ENCODE peak calls at places on chromosomes 6 and 20, in seven cellular contexts. H, I, G, F, E, J and Z are unnamed samples.
A peak's percentile ranks its signal among the peaks of the same experiment; 100 is the strongest.

GRCh38 chr6:11414564-11414963 is 123.0 kb upstream of the TMEM170B start:
- DNase-seq in H (no peak), I (no peak), G (no peak), F (peak; percentile 57), E (peak; percentile 78), J (peak; percentile 72), Z (no peak)

GRCh38 chr6:155142163-155142901 is 121.5 kb upstream of the CLDN20 start:
- DNase-seq in H (no peak), I (no peak), G (no peak), F (no peak), E (no peak), J (no peak), Z (no peak)

GRCh38 chr6:82589509-82590206 is 226.0 kb downstream of the TPBG start:
- DNase-seq in H (peak; percentile 23), I (peak; percentile 26), G (peak; percentile 52), F (peak; percentile 70), E (peak; percentile 3), J (peak; percentile 60), Z (peak; percentile 10)

GRCh38 chr6:90406957-90407356 is 110.3 kb upstream of the BACH2 start:
- DNase-seq in H (no peak), I (no peak), G (no peak), F (no peak), E (no peak), J (no peak), Z (no peak)

GRCh38 chr6:14711704-14712397 is 534.0 kb upstream of the JARID2 start:
- DNase-seq in H (no peak), I (no peak), G (no peak), F (no peak), E (no peak), J (no peak), Z (no peak)

GRCh38 chr6:90541221-90541620 is 45.7 kb downstream of the MAP3K7 start:
- DNase-seq in H (no peak), I (no peak), G (no peak), F (no peak), E (no peak), J (no peak), Z (no peak)

GRCh38 chr20:12180107-12180661 is 262.5 kb downstream of the BTBD3 start:
- DNase-seq in H (no peak), I (no peak), G (no peak), F (no peak), E (no peak), J (no peak), Z (no peak)

GRCh38 chr20:53081916-53082863 is 110.0 kb downstream of the TSHZ2 start:
- DNase-seq in H (no peak), I (peak; percentile 20), G (no peak), F (no peak), E (peak; percentile 95), J (no peak), Z (no peak)

GRCh38 chr20:59845472-59845871 is 88.0 kb downstream of the SYCP2 start:
- DNase-seq in H (no peak), I (no peak), G (no peak), F (no peak), E (no peak), J (no peak), Z (no peak)

GRCh38 chr6:155524249-155524651 is 68.6 kb upstream of the NOX3 start:
- DNase-seq in H (no peak), I (no peak), G (no peak), F (no peak), E (no peak), J (no peak), Z (no peak)

GRCh38 chr20:58875541-58876134 is 23.1 kb downstream of the GNAS start:
- DNase-seq in H (no peak), I (no peak), G (no peak), F (no peak), E (no peak), J (no peak), Z (peak; percentile 53)

GRCh38 chr20:14720251-14720650 is 382.8 kb upstream of the FLRT3 start:
- DNase-seq in H (no peak), I (no peak), G (no peak), F (no peak), E (no peak), J (no peak), Z (no peak)

DNA sequence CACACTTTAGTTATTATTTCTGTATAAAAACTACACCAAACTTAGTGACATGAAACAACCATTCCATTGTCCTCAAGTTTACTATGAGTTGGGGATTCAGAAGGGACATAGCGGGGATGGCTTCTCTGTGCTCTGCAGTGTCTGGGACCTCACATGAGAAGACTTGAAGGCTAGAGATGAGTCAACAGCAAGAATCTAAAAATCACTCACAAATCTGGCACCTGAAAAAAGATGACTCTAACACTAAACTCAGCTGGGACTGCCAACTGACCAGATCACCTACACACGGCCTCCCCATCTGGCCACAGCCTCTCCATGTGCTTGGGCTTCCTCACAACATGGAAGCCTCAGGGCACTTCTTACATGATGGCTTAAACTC is 63.0 kb upstream of the EYA2 start:
- DNase-seq in H (no peak), I (no peak), G (no peak), F (no peak), E (no peak), J (no peak), Z (no peak)
- TF ChIP-seq SP1 in H (no peak), I (no peak), G (no peak), F (no peak), E (no peak), J (no peak), Z (no peak)

GRCh38 chr20:16951876-16952275 is 203.7 kb downstream of the OTOR start:
- DNase-seq in H (no peak), I (no peak), G (no peak), F (no peak), E (no peak), J (no peak), Z (no peak)

GRCh38 chr20:16953858-16954257 is 205.7 kb downstream of the OTOR start:
- DNase-seq in H (no peak), I (no peak), G (no peak), F (no peak), E (no peak), J (no peak), Z (no peak)

GRCh38 chr20:16952965-16953364 is 204.8 kb downstream of the OTOR start:
- DNase-seq in H (no peak), I (no peak), G (no peak), F (no peak), E (no peak), J (no peak), Z (no peak)

GRCh38 chr20:16955971-16956370 is 207.8 kb downstream of the OTOR start:
- DNase-seq in H (no peak), I (no peak), G (no peak), F (no peak), E (no peak), J (no peak), Z (no peak)
- TF ChIP-seq SP1 in H (no peak), I (no peak), G (no peak), F (no peak), E (no peak), J (no peak), Z (no peak)

DNA sequence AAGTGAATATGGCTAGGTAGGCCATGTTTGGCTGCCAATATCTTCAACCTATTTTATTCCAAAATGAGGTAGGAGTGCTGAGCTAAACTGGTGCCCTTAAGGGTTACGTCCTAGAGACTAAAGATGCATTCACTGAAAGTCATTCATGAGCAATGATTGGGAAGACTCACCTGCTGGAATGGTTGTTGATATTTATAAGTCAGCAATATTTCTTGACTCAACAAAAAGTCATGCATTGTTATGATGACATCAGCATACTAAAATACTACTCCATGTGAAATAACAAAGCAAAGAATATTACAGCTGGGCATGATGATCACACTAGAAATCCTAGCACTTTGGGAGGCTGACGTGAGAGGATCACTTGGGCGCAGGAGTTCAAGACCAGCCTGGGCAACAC is 17.6 kb upstream of the NUP153 start:
- DNase-seq in H (no peak), I (no peak), G (no peak), F (no peak), E (no peak), J (no peak), Z (no peak)
- TF ChIP-seq SP1 in H (no peak), I (no peak), G (no peak), F (no peak), E (no peak), J (no peak), Z (no peak)

GRCh38 chr6:159075506-159076100 is 30.8 kb upstream of the TAGAP start:
- DNase-seq in H (no peak), I (no peak), G (no peak), F (no peak), E (no peak), J (no peak), Z (no peak)

GRCh38 chr6:159077123-159077522 is 32.3 kb upstream of the TAGAP start:
- DNase-seq in H (no peak), I (no peak), G (no peak), F (no peak), E (no peak), J (no peak), Z (no peak)

GRCh38 chr6:159071843-159072769 is 27.3 kb upstream of the TAGAP start:
- DNase-seq in H (no peak), I (no peak), G (no peak), F (no peak), E (no peak), J (no peak), Z (no peak)

GRCh38 chr6:159074866-159075265 is 30.1 kb upstream of the TAGAP start:
- DNase-seq in H (no peak), I (no peak), G (no peak), F (no peak), E (no peak), J (no peak), Z (no peak)

GRCh38 chr6:159074120-159074684 is 29.4 kb upstream of the TAGAP start:
- DNase-seq in H (no peak), I (peak; percentile 70), G (no peak), F (peak; percentile 41), E (no peak), J (no peak), Z (peak; percentile 20)
- TF ChIP-seq SP1 in H (no peak), I (no peak), G (peak; percentile 85), F (peak; percentile 84), E (no peak), J (no peak), Z (no peak)

DNA sequence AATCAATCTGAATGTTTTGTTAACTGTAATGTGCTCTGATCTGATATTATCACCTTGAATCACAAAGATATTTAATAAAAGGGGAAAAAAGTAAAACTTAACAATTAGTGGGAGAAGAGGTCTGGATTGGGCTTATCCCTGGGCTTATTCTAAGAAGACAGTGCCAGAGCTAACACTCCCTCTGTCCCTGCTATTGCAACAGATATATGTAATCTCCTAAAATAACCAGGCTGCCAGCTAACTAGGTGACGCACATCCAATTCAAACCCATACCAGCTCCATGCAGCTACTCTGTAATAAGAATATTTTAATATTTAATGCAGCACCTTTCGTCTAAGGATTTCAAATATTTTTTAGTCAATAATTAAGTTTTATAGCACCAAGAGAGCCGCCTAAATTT is 330.1 kb upstream of the MARCKS start:
- DNase-seq in H (no peak), I (no peak), G (no peak), F (no peak), E (no peak), J (no peak), Z (no peak)
- TF ChIP-seq SP1 in H (no peak), I (no peak), G (no peak), F (no peak), E (no peak), J (no peak), Z (no peak)